ENCODE peak calls at places on chromosomes 12 and 14, in eight cellular contexts. Z is SK-N-SH; S is dorsolateral prefrontal cortex; R is CD8-positive, alpha-beta T cell; Y is lower lobe of right lung; Q is cardiac fibroblast; M is CD8-positive, alpha-beta memory T cell; L is spleen. F is an unnamed sample.

GRCh38 chr14:61264022-61264571 is 17.0 kb downstream of the TMEM30B start:
- DNase-seq in L (no peak), Q (no peak), M (no peak), R (no peak), S (no peak), Y (no peak), Z (no peak), F (no peak)

GRCh38 chr12:1758887-1759286 is 61.5 kb upstream of the LRTM2 start:
- DNase-seq in S (no peak), L (no peak), Q (peak), Y (no peak), R (no peak), Z (no peak), M (no peak), F (no peak)

GRCh38 chr12:131529196-131530040 is 181.5 kb upstream of the SFSWAP start:
- DNase-seq in Y (no peak), Q (no peak), Z (no peak), S (no peak), M (no peak), R (no peak), L (no peak), F (no peak)

GRCh38 chr12:55385911-55386310 is 14.4 kb upstream of the OR6C65 start:
- DNase-seq in S (no peak), R (no peak), L (no peak), Q (no peak), M (no peak), Z (no peak), Y (no peak), F (no peak)

GRCh38 chr14:57748279-57748678 is 117.6 kb downstream of the SLC35F4 start:
- DNase-seq in Y (no peak), Q (no peak), S (no peak), Z (no peak), R (no peak), L (no peak), M (no peak), F (no peak)

GRCh38 chr12:131092911-131093901 is 139.5 kb downstream of the ADGRD1 start:
- DNase-seq in Q (no peak), M (no peak), L (peak), Y (peak), S (peak), Z (no peak), R (no peak), F (peak)

GRCh38 chr14:60356921-60357550 is 108.0 kb downstream of the PPM1A start:
- DNase-seq in S (no peak), Z (peak), M (no peak), L (no peak), Q (no peak), R (no peak), Y (no peak), F (no peak)

GRCh38 chr12:108733132-108733531 is 1.8 kb upstream of the CORO1C start:
- DNase-seq in Y (no peak), Q (no peak), Z (no peak), R (no peak), S (no peak), L (peak), M (no peak), F (no peak)

GRCh38 chr12:47775100-47775911 is 2.3 kb downstream of the SLC48A1 start:
- DNase-seq in S (peak), L (peak), R (no peak), Z (no peak), Q (peak), M (no peak), Y (peak), F (no peak)

GRCh38 chr14:93105362-93105761 is 10.4 kb downstream of the ITPK1 start:
- DNase-seq in Y (peak), S (no peak), L (peak), Q (peak), M (no peak), Z (no peak), R (no peak), F (no peak)

GRCh38 chr12:53052419-53053222 is 2.8 kb downstream of the TNS2 start:
- DNase-seq in R (no peak), L (no peak), Y (peak), Z (no peak), M (no peak), S (peak), Q (peak), F (peak)
- H3K4me3 ChIP-seq in R (no peak), L (no peak), Y (peak), Z (no peak), M (no peak), S (peak), Q (peak), F (peak)

GRCh38 chr12:53972722-53973092 is 219 bp upstream of the HOXC11 start:
- DNase-seq in R (no peak), Z (no peak), Y (no peak), S (no peak), M (no peak), Q (no peak), L (no peak), F (no peak)
- H3K4me3 ChIP-seq in R (no peak), Z (no peak), Y (no peak), S (no peak), M (no peak), Q (no peak), L (no peak), F (peak)

GRCh38 chr12:15977999-15978398 is 66.9 kb downstream of the DERA start:
- DNase-seq in Y (no peak), M (no peak), L (no peak), Q (no peak), Z (no peak), S (no peak), R (no peak), F (no peak)

GRCh38 chr12:15982471-15982870 is 71.3 kb downstream of the DERA start:
- DNase-seq in Q (peak), M (no peak), R (no peak), L (no peak), S (no peak), Z (peak), Y (no peak), F (no peak)

GRCh38 chr12:15982071-15982470 is 70.9 kb downstream of the DERA start:
- DNase-seq in Z (no peak), L (no peak), R (no peak), S (no peak), Y (no peak), M (no peak), Q (peak), F (no peak)

GRCh38 chr12:15978431-15978950 is 67.4 kb downstream of the DERA start:
- DNase-seq in L (no peak), R (no peak), M (no peak), Y (no peak), Q (peak), Z (no peak), S (no peak), F (no peak)

DNA sequence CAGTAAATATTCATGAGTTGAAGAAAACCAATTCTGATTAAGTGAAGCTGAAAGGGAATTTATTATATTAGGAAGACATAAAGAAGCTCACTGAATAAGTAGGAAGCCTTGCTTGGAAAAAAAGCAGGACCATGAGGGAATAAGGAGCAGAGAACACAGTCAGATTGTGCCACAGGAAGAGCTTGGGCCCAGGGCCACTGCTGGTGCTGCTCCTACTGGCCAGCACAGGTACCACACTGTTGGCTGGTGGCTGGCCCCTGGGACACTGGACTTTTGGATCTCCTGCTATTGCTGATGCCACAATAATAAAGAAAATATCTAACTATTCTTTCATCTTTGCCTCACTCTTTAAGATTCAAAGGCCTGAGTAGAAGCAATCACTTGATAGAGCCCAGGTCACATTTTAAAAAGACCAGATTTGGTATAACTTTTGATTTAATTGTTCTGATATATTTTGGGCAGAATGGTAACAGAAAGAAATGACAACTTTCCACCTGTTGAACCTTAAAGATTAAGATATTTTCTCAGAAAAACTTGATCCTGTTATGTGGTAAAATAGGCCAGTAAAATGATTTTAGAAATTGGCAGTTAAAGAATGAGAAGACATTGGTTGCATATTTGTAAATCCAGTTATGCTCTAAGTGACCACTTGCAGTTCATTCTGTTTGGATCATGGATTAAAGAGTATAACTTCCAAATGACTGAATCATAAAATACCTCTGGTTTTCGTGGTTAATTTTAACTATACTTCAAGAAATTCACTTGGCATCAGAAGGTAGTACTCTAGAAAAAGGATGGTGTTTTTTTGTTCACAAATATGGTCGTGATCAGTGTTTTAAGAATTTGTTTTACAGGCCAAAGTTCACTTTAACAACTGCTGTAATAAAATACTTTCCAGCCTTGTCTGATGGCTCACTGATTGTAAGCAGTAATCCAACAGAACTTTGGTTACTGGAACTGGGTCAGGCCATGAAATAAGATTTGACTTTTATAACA is 68.3 kb downstream of the DERA start:
- DNase-seq in Z (peak), M (no peak), S (no peak), Y (no peak), R (no peak), L (no peak), Q (peak), F (no peak)
- H3K4me3 ChIP-seq in Z (no peak), M (no peak), S (no peak), Y (no peak), R (no peak), L (no peak), Q (no peak), F (no peak)

DNA sequence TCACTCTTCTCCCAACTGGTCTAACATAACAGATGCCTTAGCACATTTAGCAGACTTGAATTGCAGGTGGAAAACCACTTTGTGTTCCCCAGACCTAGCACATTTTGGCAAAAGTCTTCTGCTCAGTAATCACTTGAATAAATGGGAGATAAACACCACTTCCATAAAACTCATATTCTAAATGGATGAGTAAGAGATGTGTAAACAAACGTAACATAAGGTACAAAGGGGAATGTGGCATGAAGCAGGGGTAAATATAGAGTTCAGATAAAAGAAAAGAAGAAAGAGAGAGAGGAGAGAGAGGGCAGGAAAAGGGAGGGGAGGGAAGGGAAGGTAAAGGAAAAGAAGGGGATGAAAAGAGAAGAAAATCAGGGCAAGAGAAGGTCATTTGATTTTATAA is 17.0 kb upstream of the KERA start:
- DNase-seq in Z (no peak), Y (no peak), M (no peak), L (no peak), R (no peak), S (no peak), Q (no peak), F (no peak)
- H3K4me3 ChIP-seq in Z (no peak), Y (no peak), M (no peak), L (no peak), R (no peak), S (no peak), Q (no peak), F (no peak)

GRCh38 chr14:105701456-105702274 is 175.3 kb downstream of the TMEM121 start:
- DNase-seq in S (peak), R (no peak), Z (no peak), M (no peak), Y (no peak), Q (no peak), L (peak), F (no peak)
- H3K4me3 ChIP-seq in S (no peak), R (no peak), Z (no peak), M (no peak), Y (no peak), Q (no peak), L (no peak), F (no peak)

DNA sequence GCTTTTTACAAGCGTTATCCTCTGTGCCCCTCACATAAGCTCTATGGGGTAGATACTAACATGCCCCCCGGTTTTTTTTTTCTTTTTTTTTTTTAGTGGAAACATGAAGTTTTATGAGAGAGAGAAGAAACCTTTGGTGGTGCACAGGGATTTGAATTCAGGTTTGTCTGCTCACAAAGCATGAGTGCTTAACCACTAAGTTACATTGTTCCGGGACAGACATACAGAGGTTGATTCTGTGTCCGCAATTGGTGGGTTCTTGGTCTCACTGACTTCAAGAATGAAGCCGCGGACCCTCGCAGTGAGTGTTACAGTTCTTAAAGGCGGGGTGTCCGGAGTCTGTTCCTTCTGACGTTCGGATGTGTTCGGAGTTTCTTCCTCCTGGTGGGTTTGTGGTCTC is 57.3 kb downstream of the ANO2 start:
- DNase-seq in R (no peak), Q (no peak), S (no peak), L (no peak), Z (no peak), Y (no peak), M (no peak), F (no peak)
- H3K4me3 ChIP-seq in R (peak), Q (no peak), S (no peak), L (no peak), Z (peak), Y (no peak), M (no peak), F (no peak)

GRCh38 chr14:103023881-103024473 is 33.4 kb downstream of the CDC42BPB start:
- DNase-seq in S (no peak), Y (no peak), R (no peak), L (peak), M (no peak), Q (peak), Z (peak), F (no peak)
- H3K4me3 ChIP-seq in S (peak), Y (no peak), R (no peak), L (no peak), M (no peak), Q (peak), Z (peak), F (no peak)

DNA sequence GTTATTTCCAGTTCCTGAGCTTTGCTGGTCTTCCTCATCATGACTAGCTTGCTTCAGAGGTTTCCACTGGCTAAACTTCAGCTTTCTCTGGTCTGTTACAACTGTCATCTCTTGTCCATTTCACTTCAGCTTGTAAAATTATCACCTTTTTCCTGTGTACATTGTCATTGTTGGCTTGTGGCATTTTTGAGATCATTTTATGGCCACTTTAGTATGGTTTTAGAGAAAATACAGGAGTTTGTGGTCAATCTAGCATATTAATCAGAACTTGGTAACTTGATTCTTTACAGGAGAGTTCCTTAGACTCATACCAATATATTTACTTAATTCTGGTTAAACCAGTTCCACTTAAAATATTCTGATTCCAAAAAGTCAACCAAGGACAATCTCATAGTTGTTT is 235.9 kb upstream of the KITLG start:
- DNase-seq in M (no peak), S (no peak), Y (no peak), R (no peak), Q (no peak), Z (no peak), L (no peak), F (no peak)
- H3K4me3 ChIP-seq in M (no peak), S (no peak), Y (no peak), R (no peak), Q (no peak), Z (no peak), L (no peak), F (no peak)

GRCh38 chr12:58914457-58914856 is 5.8 kb downstream of the LRIG3 start:
- DNase-seq in S (no peak), Y (no peak), M (no peak), L (no peak), Z (no peak), Q (no peak), R (no peak), F (no peak)
- H3K4me3 ChIP-seq in S (no peak), Y (no peak), M (no peak), L (no peak), Z (no peak), Q (no peak), R (no peak), F (no peak)